ENCODE peak calls at places on chromosomes 7 and 10, in nine cellular contexts. A is AG10803, M is AG20443, T is OCI-LY7, V is dorsolateral prefrontal cortex, G is iPS-NIHi11, K is lung, R is small intestine, U is pons. W is an unnamed sample.

GRCh38 chr10:98028168-98028770 is 2.2 kb downstream of the CRTAC1 start:
- DNase-seq in K (peak), A (peak), U (peak), M (peak), T (peak), G (peak), V (peak), R (peak), W (peak)

GRCh38 chr10:115948415-115948814 is 324.6 kb downstream of the GFRA1 start:
- DNase-seq in A (peak), V (no peak), U (peak), K (no peak), M (peak), T (peak), R (no peak), G (peak), W (peak)

GRCh38 chr7:32957326-32958045 is at the start of gene FKBP9:
- DNase-seq in R (peak), M (peak), A (peak), V (peak), T (no peak), G (peak), U (peak), K (peak), W (peak)

GRCh38 chr7:121480058-121480457 is 84.0 kb upstream of the FAM3C start:
- DNase-seq in V (no peak), A (no peak), M (no peak), U (peak), G (no peak), R (no peak), T (peak), K (no peak), W (no peak)

GRCh38 chr7:27946351-27946750 is 206.4 kb downstream of the TAX1BP1 start:
- DNase-seq in R (no peak), M (no peak), U (peak), T (no peak), A (no peak), G (no peak), K (no peak), V (no peak), W (no peak)

GRCh38 chr10:86103391-86104101 is 263.0 kb downstream of the GRID1 start:
- DNase-seq in V (no peak), T (no peak), G (peak), M (no peak), U (peak), K (no peak), R (no peak), A (no peak), W (no peak)

GRCh38 chr10:100341953-100342626 is 4.9 kb upstream of the SCD start:
- DNase-seq in G (peak), M (peak), T (peak), R (peak), U (peak), V (no peak), A (peak), K (no peak), W (peak)

GRCh38 chr7:30841025-30841735 is 70.0 kb downstream of the MINDY4 start:
- DNase-seq in M (no peak), T (no peak), R (no peak), V (no peak), U (no peak), A (peak), K (no peak), G (no peak), W (no peak)

GRCh38 chr10:117805191-117805590 is 241.6 kb downstream of the RAB11FIP2 start:
- DNase-seq in A (no peak), T (no peak), R (no peak), U (no peak), G (no peak), V (no peak), M (no peak), K (no peak), W (no peak)

GRCh38 chr10:71433983-71434744 is 37.4 kb downstream of the CDH23 start:
- DNase-seq in A (no peak), R (no peak), M (no peak), U (no peak), V (no peak), G (no peak), K (no peak), T (no peak), W (no peak)

GRCh38 chr7:90597879-90598278 is 1.8 kb downstream of the CDK14 start:
- DNase-seq in K (no peak), R (no peak), A (no peak), V (no peak), U (no peak), T (no peak), M (no peak), G (no peak), W (no peak)

GRCh38 chr7:151381333-151382078 is 28.3 kb downstream of the WDR86 start:
- DNase-seq in K (no peak), T (peak), R (no peak), A (no peak), G (peak), V (no peak), U (no peak), M (no peak), W (no peak)

GRCh38 chr10:51920672-51921071 is 221.3 kb upstream of the CSTF2T start:
- DNase-seq in M (no peak), U (no peak), G (no peak), K (no peak), A (no peak), R (no peak), T (no peak), V (no peak), W (no peak)

GRCh38 chr10:30098624-30099023 is 39.2 kb upstream of the JCAD start:
- DNase-seq in M (peak), T (no peak), K (no peak), R (no peak), U (no peak), A (peak), G (no peak), V (no peak), W (peak)

GRCh38 chr7:149771199-149771636 is 2.2 kb downstream of the ZNF467 start:
- DNase-seq in A (no peak), R (peak), M (no peak), U (no peak), V (no peak), G (no peak), T (no peak), K (peak), W (no peak)

GRCh38 chr7:34453150-34453549 is 204.9 kb upstream of the NPSR1 start:
- DNase-seq in T (no peak), G (no peak), U (no peak), M (peak), K (no peak), A (peak), R (no peak), V (no peak), W (peak)

GRCh38 chr7:96250776-96251361 is 71.0 kb downstream of the SLC25A13 start:
- DNase-seq in K (no peak), A (no peak), V (no peak), M (no peak), G (no peak), T (no peak), R (peak), U (no peak), W (no peak)

GRCh38 chr10:11822031-11822756 is 962 bp upstream of the PROSER2 start:
- DNase-seq in A (no peak), U (no peak), T (no peak), K (no peak), M (no peak), V (no peak), R (no peak), G (no peak), W (no peak)

W was measured in AG08395.